ENCODE peak calls at places on chromosomes 3 and 15, in seven cellular contexts. R is upper lobe of left lung; Z is tibial artery; P is IMR-90; G is upper lobe of right lung; E is SJCRH30; U is CD8-positive, alpha-beta T cell. M is an unnamed sample. For H3K36me3 and H3K27me3, the result is how much of the 10 kb centered on the place peaks cover.

GRCh38 chr3:62712776-62713175 is 162.4 kb downstream of the CADPS start:
- DNase-seq in R (no peak), Z (no peak), P (no peak), G (no peak), E (no peak), U (no peak), M (no peak)

GRCh38 chr3:111012388-111013248 is 59.0 kb upstream of the NECTIN3 start:
- DNase-seq in R (no peak), Z (no peak), P (no peak), G (no peak), E (peak), U (no peak), M (no peak)

GRCh38 chr3:197125601-197126000 is 96.0 kb upstream of the MELTF start:
- DNase-seq in R (no peak), Z (no peak), P (peak), G (no peak), E (no peak), U (no peak), M (no peak)

GRCh38 chr3:31008986-31009385 is 114.5 kb upstream of the GADL1 start:
- DNase-seq in R (no peak), Z (no peak), P (peak), G (no peak), E (no peak), U (no peak), M (no peak)

GRCh38 chr3:169667380-169667671 is 3.8 kb upstream of the MECOM start:
- DNase-seq in R (no peak), Z (no peak), P (no peak), G (no peak), E (no peak), U (no peak), M (no peak)

GRCh38 chr3:172647823-172648222 is 63.0 kb downstream of the NCEH1 start:
- DNase-seq in R (no peak), Z (no peak), P (no peak), G (no peak), E (no peak), U (no peak), M (no peak)

GRCh38 chr3:194575484-194576210 is 57.6 kb downstream of the TMEM44 start:
- DNase-seq in R (no peak), Z (peak), P (peak), G (no peak), E (no peak), U (no peak), M (no peak)

GRCh38 chr3:10746001-10746400 is 70.0 kb upstream of the SLC6A11 start:
- DNase-seq in R (no peak), Z (no peak), P (no peak), G (no peak), E (no peak), U (no peak), M (no peak)

GRCh38 chr3:129625071-129625874 is 18.8 kb upstream of the PLXND1 start:
- DNase-seq in R (no peak), Z (peak), P (no peak), G (peak), E (peak), U (no peak), M (no peak)

GRCh38 chr3:71690222-71690821 is 34.9 kb downstream of the EIF4E3 start:
- DNase-seq in R (no peak), Z (no peak), P (peak), G (no peak), E (no peak), U (no peak), M (no peak)

GRCh38 chr3:135325096-135325495 is 530.0 kb downstream of the EPHB1 start:
- DNase-seq in R (no peak), Z (no peak), P (no peak), G (no peak), E (no peak), U (no peak), M (no peak)

GRCh38 chr15:40471105-40471777 is 457 bp downstream of the CHST14 start:
- DNase-seq in R (peak), Z (peak), P (peak), G (peak), E (peak), U (peak), M (no peak)

GRCh38 chr3:138348950-138349739 is 766 bp downstream of the MRAS start:
- DNase-seq in R (no peak), Z (peak), P (peak), G (no peak), E (peak), U (no peak), M (no peak)

GRCh38 chr3:50450135-50450911 is 53.1 kb downstream of the CACNA2D2 start:
- DNase-seq in R (peak), Z (peak), P (peak), G (peak), E (no peak), U (peak), M (no peak)

GRCh38 chr3:134029734-134030381 is at the start of gene SLCO2A1:
- DNase-seq in R (peak), Z (no peak), P (peak), G (peak), E (peak), U (no peak), M (no peak)

GRCh38 chr3:186760141-186760813 is 23.1 kb upstream of the EIF4A2 start:
- DNase-seq in R (no peak), Z (no peak), P (no peak), G (no peak), E (no peak), U (no peak), M (no peak)

GRCh38 chr3:70358978-70359580 is 46.6 kb upstream of the MDFIC2 start:
- DNase-seq in R (no peak), Z (no peak), P (peak), G (no peak), E (peak), U (no peak), M (no peak)

GRCh38 chr3:61617651-61618050 is 56.3 kb downstream of the PTPRG start:
- DNase-seq in R (no peak), Z (no peak), P (no peak), G (no peak), E (no peak), U (no peak), M (no peak)

GRCh38 chr15:38514601-38515000 is 50.0 kb downstream of the RASGRP1 start:
- DNase-seq in R (no peak), Z (no peak), P (no peak), G (no peak), E (peak), U (no peak), M (no peak)

GRCh38 chr3:71064288-71064975 is 519.1 kb downstream of the FOXP1 start:
- DNase-seq in R (no peak), Z (peak), P (peak), G (peak), E (peak), U (peak), M (no peak)

GRCh38 chr3:46713898-46714552 is 3.6 kb downstream of the PRSS50 start:
- DNase-seq in R (no peak), Z (peak), P (no peak), G (peak), E (no peak), U (no peak), M (no peak)

GRCh38 chr15:23877502-23878412 is 190.7 kb upstream of the NDN start:
- DNase-seq in R (peak), Z (no peak), P (no peak), G (peak), E (peak), U (no peak), M (no peak)

GRCh38 chr15:40239671-40240618 is 1.1 kb downstream of the PAK6 start:
- DNase-seq in R (no peak), Z (no peak), P (no peak), G (peak), E (no peak), U (no peak), M (no peak)

GRCh38 chr3:52292247-52293065 is 4.8 kb downstream of the GLYCTK start:
- DNase-seq in R (peak), Z (no peak), P (no peak), G (no peak), E (no peak), U (no peak), M (no peak)

GRCh38 chr15:25936004-25936403 is 72.9 kb upstream of the ATP10A start:
- DNase-seq in R (no peak), Z (no peak), P (peak), G (no peak), E (no peak), U (no peak), M (no peak)

GRCh38 chr3:10551139-10551538 is 45.8 kb upstream of the ATP2B2 start:
- DNase-seq in R (no peak), Z (no peak), P (no peak), G (peak), E (no peak), U (peak), M (no peak)

GRCh38 chr3:159928692-159929091 is 59.9 kb upstream of the IL12A start:
- DNase-seq in R (no peak), Z (no peak), P (peak), G (no peak), E (peak), U (no peak), M (peak)

GRCh38 chr15:99143655-99144610 is 39.1 kb downstream of the SYNM start:
- DNase-seq in R (no peak), Z (peak), P (peak), G (no peak), E (peak), U (no peak), M (peak)

GRCh38 chr3:194249323-194250103 is 101.6 kb downstream of the CPN2 start:
- DNase-seq in R (peak), Z (no peak), P (no peak), G (no peak), E (peak), U (no peak), M (no peak)

GRCh38 chr15:90336705-90337141 is 15.4 kb upstream of the ZNF774 start:
- DNase-seq in R (no peak), Z (no peak), P (peak), G (no peak), E (no peak), U (no peak), M (peak)

GRCh38 chr3:179958759-179959158 is 78.0 kb downstream of the PEX5L start:
- DNase-seq in R (no peak), Z (no peak), P (no peak), G (no peak), E (no peak), U (no peak), M (no peak)

GRCh38 chr3:46706771-46707582 is 5.8 kb downstream of the TMIE start:
- DNase-seq in R (no peak), Z (peak), P (no peak), G (peak), E (no peak), U (no peak), M (no peak)

GRCh38 chr15:70127288-70127746 is 29.6 kb upstream of the TLE3 start:
- DNase-seq in R (no peak), Z (no peak), P (no peak), G (no peak), E (peak), U (no peak), M (no peak)

GRCh38 chr3:37247398-37248114 is 73.2 kb upstream of the LRRFIP2 start:
- DNase-seq in R (no peak), Z (no peak), P (no peak), G (no peak), E (no peak), U (no peak), M (no peak)

GRCh38 chr3:37249717-37250116 is 75.3 kb upstream of the LRRFIP2 start:
- DNase-seq in R (no peak), Z (no peak), P (peak), G (no peak), E (no peak), U (no peak), M (no peak)

GRCh38 chr3:37250435-37250834 is 76.1 kb upstream of the LRRFIP2 start:
- DNase-seq in R (no peak), Z (no peak), P (peak), G (no peak), E (no peak), U (no peak), M (no peak)

GRCh38 chr3:37248179-37248578 is 73.8 kb upstream of the LRRFIP2 start:
- DNase-seq in R (no peak), Z (no peak), P (no peak), G (no peak), E (no peak), U (no peak), M (no peak)

DNA sequence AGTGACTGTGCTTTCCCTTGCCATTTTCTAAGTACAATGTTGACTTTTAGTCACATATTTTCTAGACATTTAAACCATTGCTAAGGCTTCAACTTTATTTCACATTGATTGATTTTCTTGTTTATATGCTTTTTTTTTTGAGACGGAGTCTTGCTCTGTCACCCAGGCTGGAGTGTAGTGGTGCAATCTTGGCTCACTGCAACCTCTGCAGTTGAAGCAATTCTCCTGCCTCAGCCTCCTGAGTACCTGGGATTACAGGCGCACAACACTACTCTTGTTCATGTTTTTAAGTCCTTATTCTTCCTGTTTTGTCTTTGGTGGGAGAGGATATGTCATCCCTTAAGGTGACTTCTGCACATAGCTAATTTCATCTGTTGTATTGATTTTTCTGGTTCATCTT is 74.9 kb upstream of the LRRFIP2 start:
- DNase-seq in R (no peak), Z (no peak), P (no peak), G (no peak), E (no peak), U (no peak), M (no peak)
- H3K36me3 ChIP-seq in R (under half), Z (under half), P (under half), G (under half), E (under half), U (under half), M (under half)

GRCh38 chr15:100880897-100881242 is 1.2 kb downstream of the ALDH1A3 start:
- DNase-seq in R (no peak), Z (no peak), P (no peak), G (no peak), E (no peak), U (no peak), M (no peak)

GRCh38 chr15:100880139-100880896 is 687 bp downstream of the ALDH1A3 start:
- DNase-seq in R (peak), Z (no peak), P (no peak), G (no peak), E (peak), U (no peak), M (no peak)

GRCh38 chr15:100879046-100879445 is 585 bp upstream of the ALDH1A3 start:
- DNase-seq in R (no peak), Z (no peak), P (no peak), G (no peak), E (no peak), U (no peak), M (no peak)

GRCh38 chr15:100878601-100879000 is 1.0 kb upstream of the ALDH1A3 start:
- DNase-seq in R (no peak), Z (no peak), P (no peak), G (no peak), E (no peak), U (no peak), M (no peak)

GRCh38 chr15:100879461-100880138 is at the start of gene ALDH1A3:
- DNase-seq in R (peak), Z (no peak), P (peak), G (no peak), E (peak), U (no peak), M (no peak)
- H3K4me3 ChIP-seq in R (peak), Z (peak), P (peak), G (peak), E (peak), U (no peak), M (peak)

GRCh38 chr3:99330281-99330680 is 308.1 kb upstream of the COL8A1 start:
- DNase-seq in R (no peak), Z (no peak), P (peak), G (no peak), E (no peak), U (no peak), M (no peak)
- H3K27me3 ChIP-seq in R (under half), Z (under half), P (under half), G (under half), E (under half), U (under half), M (under half)

GRCh38 chr15:31342781-31343626 is 16.4 kb downstream of the KLF13 start:
- DNase-seq in R (peak), Z (no peak), P (no peak), G (no peak), E (no peak), U (no peak), M (no peak)
- H3K36me3 ChIP-seq in R (under half), Z (under half), P (under half), G (under half), E (under half), U (under half), M (under half)

DNA sequence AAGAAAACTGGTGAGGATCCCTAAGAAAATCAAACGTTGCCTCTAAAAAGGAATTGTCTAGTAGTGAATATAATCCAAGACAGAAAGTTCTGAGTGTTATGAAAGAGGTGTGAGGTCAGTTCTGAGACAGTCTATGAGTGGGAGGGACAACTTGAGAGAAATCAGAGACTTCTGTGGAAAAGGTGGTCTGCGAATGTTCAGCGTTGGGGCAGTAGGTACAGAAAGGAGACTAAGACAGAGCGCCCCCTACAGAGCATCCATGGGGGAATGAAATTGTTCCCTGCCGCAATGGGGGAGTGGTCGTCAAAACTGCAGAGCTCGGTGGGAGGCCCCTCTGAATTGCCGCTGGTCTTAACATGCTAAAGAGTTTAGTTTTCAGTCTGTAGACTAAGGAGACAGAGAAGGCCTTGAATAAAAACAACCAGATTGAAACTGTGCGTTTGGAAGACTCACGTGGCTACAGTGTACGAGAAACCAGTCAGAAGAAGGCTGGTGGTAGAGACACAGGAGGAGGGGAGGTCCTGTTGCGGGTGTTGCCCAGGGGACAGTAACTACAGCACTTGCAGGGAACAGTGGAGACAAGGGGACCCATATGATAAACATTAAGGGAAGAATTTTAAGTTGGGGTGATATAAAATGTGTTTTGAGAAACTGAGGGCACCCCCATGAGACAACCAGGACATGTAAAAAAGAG is 6.9 kb downstream of the TNIK start:
- DNase-seq in R (no peak), Z (no peak), P (no peak), G (no peak), E (no peak), U (no peak), M (no peak)
- H3K4me3 ChIP-seq in R (no peak), Z (no peak), P (no peak), G (no peak), E (no peak), U (no peak), M (no peak)

DNA sequence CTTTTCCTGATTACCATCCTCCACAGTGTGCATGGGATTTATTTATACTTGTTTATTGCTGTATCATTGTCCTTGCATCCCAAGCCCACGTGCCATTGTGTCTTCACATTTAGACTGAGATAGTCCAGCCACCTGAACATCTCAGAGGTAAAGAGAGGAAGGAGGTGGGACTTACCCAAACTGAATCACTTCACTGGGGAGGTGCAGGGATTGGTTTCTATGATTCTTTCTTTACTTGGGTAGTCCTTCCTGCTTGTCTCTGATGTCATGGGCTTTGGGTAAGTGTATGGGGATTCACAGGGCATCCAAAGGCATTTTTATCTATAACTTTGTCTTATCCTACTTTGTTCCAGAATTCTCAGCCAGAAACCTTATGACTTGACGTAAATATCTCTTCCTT is 141.5 kb upstream of the UMPS start:
- DNase-seq in R (no peak), Z (no peak), P (no peak), G (no peak), E (no peak), U (no peak), M (no peak)
- H3K27me3 ChIP-seq in R (under half), Z (under half), P (half or more), G (under half), E (under half), U (under half), M (under half)

DNA sequence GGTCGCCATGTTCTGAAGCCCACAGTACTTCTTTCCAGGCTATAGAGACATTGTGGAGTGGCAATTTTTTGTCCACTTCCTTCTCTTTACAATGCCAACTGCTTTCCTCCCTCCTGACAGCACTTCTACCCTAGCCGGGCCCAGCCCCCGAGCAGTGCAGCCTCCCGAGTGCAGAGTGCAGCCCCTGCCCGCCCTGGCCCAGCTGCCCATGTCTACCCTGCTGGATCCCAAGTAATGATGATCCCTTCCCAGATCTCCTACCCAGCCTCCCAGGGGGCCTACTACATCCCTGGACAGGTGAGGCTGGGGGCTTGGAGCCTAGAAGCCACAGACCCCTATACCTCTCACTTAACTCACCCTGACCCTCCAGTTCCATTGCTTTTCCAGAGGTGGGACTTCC is 2.8 kb downstream of the EIF4G1 start:
- DNase-seq in R (peak), Z (no peak), P (no peak), G (no peak), E (no peak), U (no peak), M (no peak)
- H3K36me3 ChIP-seq in R (under half), Z (under half), P (under half), G (half or more), E (half or more), U (under half), M (under half)

GRCh38 chr3:96101013-96101412 is 713.4 kb upstream of the EPHA6 start:
- DNase-seq in R (no peak), Z (no peak), P (no peak), G (no peak), E (peak), U (no peak), M (no peak)
- H3K4me3 ChIP-seq in R (no peak), Z (no peak), P (no peak), G (no peak), E (no peak), U (no peak), M (no peak)

GRCh38 chr15:55734641-55735040 is 8.3 kb downstream of the PRTG start:
- DNase-seq in R (no peak), Z (no peak), P (no peak), G (no peak), E (no peak), U (no peak), M (no peak)
- H3K27me3 ChIP-seq in R (under half), Z (under half), P (under half), G (under half), E (under half), U (under half), M (under half)